ENCODE peak calls at places on chromosomes 4 and X, in seven cellular contexts. One of them, this sample, is unnamed.

GRCh38 chrX:19388064-19388679 is 44.4 kb downstream of the PDHA1 start:
- DNase-seq in thoracic aorta: no peak
- DNase-seq in A172: no peak
- DNase-seq in anterior cingulate cortex: no peak
- DNase-seq in fibroblast of the conjunctiva: no peak
- DNase-seq in activated T-helper 1 cell treated with anti-CD3 and anti-CD28 coated beads, Interleukin-2, amount 50 U/mL, for 16 hours: no peak
- DNase-seq in COR-L47: no peak
- DNase-seq in this sample: no peak

GRCh38 chr4:7328913-7329638 is 105.7 kb downstream of the PSAPL1 start:
- DNase-seq in thoracic aorta: peak
- DNase-seq in A172: peak
- DNase-seq in anterior cingulate cortex: peak
- DNase-seq in fibroblast of the conjunctiva: no peak
- DNase-seq in activated T-helper 1 cell treated with anti-CD3 and anti-CD28 coated beads, Interleukin-2, amount 50 U/mL, for 16 hours: no peak
- DNase-seq in COR-L47: no peak
- DNase-seq in this sample: no peak

GRCh38 chrX:131262738-131263679 is 26.1 kb downstream of the IGSF1 start:
- DNase-seq in thoracic aorta: no peak
- DNase-seq in A172: peak
- DNase-seq in anterior cingulate cortex: no peak
- DNase-seq in fibroblast of the conjunctiva: no peak
- DNase-seq in activated T-helper 1 cell treated with anti-CD3 and anti-CD28 coated beads, Interleukin-2, amount 50 U/mL, for 16 hours: no peak
- DNase-seq in COR-L47: no peak
- DNase-seq in this sample: no peak

GRCh38 chr4:59039046-59039445 is 1928.9 kb upstream of the IGFBP7 start:
- DNase-seq in thoracic aorta: no peak
- DNase-seq in A172: no peak
- DNase-seq in anterior cingulate cortex: no peak
- DNase-seq in fibroblast of the conjunctiva: no peak
- DNase-seq in activated T-helper 1 cell treated with anti-CD3 and anti-CD28 coated beads, Interleukin-2, amount 50 U/mL, for 16 hours: no peak
- DNase-seq in COR-L47: no peak
- DNase-seq in this sample: no peak

GRCh38 chr4:153750197-153750817 is 9.5 kb downstream of the RNF175 start:
- DNase-seq in thoracic aorta: no peak
- DNase-seq in A172: peak
- DNase-seq in anterior cingulate cortex: peak
- DNase-seq in fibroblast of the conjunctiva: peak
- DNase-seq in activated T-helper 1 cell treated with anti-CD3 and anti-CD28 coated beads, Interleukin-2, amount 50 U/mL, for 16 hours: peak
- DNase-seq in COR-L47: peak
- DNase-seq in this sample: no peak

GRCh38 chr4:184942447-184943425 is 75.6 kb upstream of the HELT start:
- DNase-seq in thoracic aorta: no peak
- DNase-seq in A172: no peak
- DNase-seq in anterior cingulate cortex: no peak
- DNase-seq in fibroblast of the conjunctiva: no peak
- DNase-seq in activated T-helper 1 cell treated with anti-CD3 and anti-CD28 coated beads, Interleukin-2, amount 50 U/mL, for 16 hours: no peak
- DNase-seq in COR-L47: no peak
- DNase-seq in this sample: no peak

GRCh38 chrX:10119399-10119990 is 37.3 kb upstream of the CLCN4 start:
- DNase-seq in thoracic aorta: peak
- DNase-seq in A172: peak
- DNase-seq in anterior cingulate cortex: peak
- DNase-seq in fibroblast of the conjunctiva: peak
- DNase-seq in activated T-helper 1 cell treated with anti-CD3 and anti-CD28 coated beads, Interleukin-2, amount 50 U/mL, for 16 hours: peak
- DNase-seq in COR-L47: peak
- DNase-seq in this sample: peak

GRCh38 chr4:2977116-2978097 is 14.0 kb downstream of the GRK4 start:
- DNase-seq in thoracic aorta: no peak
- DNase-seq in A172: peak
- DNase-seq in anterior cingulate cortex: peak
- DNase-seq in fibroblast of the conjunctiva: no peak
- DNase-seq in activated T-helper 1 cell treated with anti-CD3 and anti-CD28 coated beads, Interleukin-2, amount 50 U/mL, for 16 hours: no peak
- DNase-seq in COR-L47: no peak
- DNase-seq in this sample: no peak

GRCh38 chr4:139692300-139693012 is 26.8 kb downstream of the MGST2 start:
- DNase-seq in thoracic aorta: no peak
- DNase-seq in A172: no peak
- DNase-seq in anterior cingulate cortex: no peak
- DNase-seq in fibroblast of the conjunctiva: no peak
- DNase-seq in activated T-helper 1 cell treated with anti-CD3 and anti-CD28 coated beads, Interleukin-2, amount 50 U/mL, for 16 hours: no peak
- DNase-seq in COR-L47: peak
- DNase-seq in this sample: no peak